ENCODE peak calls at places on chromosomes 16 and 17, in nine cellular contexts. One of them, this sample, is unnamed.

GRCh38 chr16:88894681-88895300 is 28.3 kb upstream of the PABPN1L start:
- DNase-seq in cardiac muscle cell: no peak
- DNase-seq in HCT116: no peak
- DNase-seq in neural crest cell: no peak
- DNase-seq in IMR-90: no peak
- DNase-seq in lung: no peak
- DNase-seq in AG10803: no peak
- DNase-seq in activated CD8-positive, alpha-beta T cell treated with anti-CD3 and anti-CD28 coated beads for 36 hours: no peak
- DNase-seq in natural killer cell: no peak
- DNase-seq in this sample: no peak

GRCh38 chr17:8859029-8859803 is 8.3 kb downstream of the PIK3R6 start:
- DNase-seq in cardiac muscle cell: no peak
- DNase-seq in HCT116: no peak
- DNase-seq in neural crest cell: no peak
- DNase-seq in IMR-90: peak; percentile 8
- DNase-seq in lung: no peak
- DNase-seq in AG10803: peak; percentile 74
- DNase-seq in activated CD8-positive, alpha-beta T cell treated with anti-CD3 and anti-CD28 coated beads for 36 hours: peak; percentile 70
- DNase-seq in natural killer cell: no peak
- DNase-seq in this sample: no peak

GRCh38 chr17:28227278-28228108 is 91.5 kb upstream of the TMEM97 start:
- DNase-seq in cardiac muscle cell: peak; percentile 84
- DNase-seq in HCT116: peak; percentile 73
- DNase-seq in neural crest cell: peak; percentile 69
- DNase-seq in IMR-90: no peak
- DNase-seq in lung: peak; percentile 86
- DNase-seq in AG10803: no peak
- DNase-seq in activated CD8-positive, alpha-beta T cell treated with anti-CD3 and anti-CD28 coated beads for 36 hours: peak; percentile 50
- DNase-seq in natural killer cell: no peak
- DNase-seq in this sample: no peak

GRCh38 chr17:16900288-16900882 is 71.5 kb downstream of the TNFRSF13B start:
- DNase-seq in cardiac muscle cell: no peak
- DNase-seq in HCT116: no peak
- DNase-seq in neural crest cell: no peak
- DNase-seq in IMR-90: no peak
- DNase-seq in lung: no peak
- DNase-seq in AG10803: no peak
- DNase-seq in activated CD8-positive, alpha-beta T cell treated with anti-CD3 and anti-CD28 coated beads for 36 hours: no peak
- DNase-seq in natural killer cell: no peak
- DNase-seq in this sample: no peak

GRCh38 chr17:8222630-8223355 is 12.4 kb upstream of the AURKB start:
- DNase-seq in cardiac muscle cell: peak; percentile 90
- DNase-seq in HCT116: peak; percentile 87
- DNase-seq in neural crest cell: peak; percentile 89
- DNase-seq in IMR-90: peak; percentile 93
- DNase-seq in lung: peak; percentile 94
- DNase-seq in AG10803: peak; percentile 96
- DNase-seq in activated CD8-positive, alpha-beta T cell treated with anti-CD3 and anti-CD28 coated beads for 36 hours: peak; percentile 95
- DNase-seq in natural killer cell: peak; percentile 96
- DNase-seq in this sample: peak; percentile 93

GRCh38 chr16:15775663-15776304 is 81.0 kb downstream of the MYH11 start:
- DNase-seq in cardiac muscle cell: no peak
- DNase-seq in HCT116: no peak
- DNase-seq in neural crest cell: no peak
- DNase-seq in IMR-90: peak; percentile 52
- DNase-seq in lung: no peak
- DNase-seq in AG10803: peak; percentile 40
- DNase-seq in activated CD8-positive, alpha-beta T cell treated with anti-CD3 and anti-CD28 coated beads for 36 hours: no peak
- DNase-seq in natural killer cell: no peak
- DNase-seq in this sample: no peak

GRCh38 chr17:34703533-34703932 is 124.2 kb downstream of the TMEM132E start:
- DNase-seq in cardiac muscle cell: peak; percentile 92
- DNase-seq in HCT116: no peak
- DNase-seq in neural crest cell: peak; percentile 69
- DNase-seq in IMR-90: peak; percentile 43
- DNase-seq in lung: no peak
- DNase-seq in AG10803: peak; percentile 17
- DNase-seq in activated CD8-positive, alpha-beta T cell treated with anti-CD3 and anti-CD28 coated beads for 36 hours: peak; percentile 50
- DNase-seq in natural killer cell: no peak
- DNase-seq in this sample: no peak

GRCh38 chr17:64635647-64636305 is 26.3 kb downstream of the SMURF2 start:
- DNase-seq in cardiac muscle cell: no peak
- DNase-seq in HCT116: no peak
- DNase-seq in neural crest cell: no peak
- DNase-seq in IMR-90: peak; percentile 88
- DNase-seq in lung: no peak
- DNase-seq in AG10803: peak; percentile 98
- DNase-seq in activated CD8-positive, alpha-beta T cell treated with anti-CD3 and anti-CD28 coated beads for 36 hours: peak; percentile 45
- DNase-seq in natural killer cell: no peak
- DNase-seq in this sample: peak; percentile 56

GRCh38 chr17:81557276-81558114 is 5.3 kb upstream of the FAAP100 start:
- DNase-seq in cardiac muscle cell: no peak
- DNase-seq in HCT116: no peak
- DNase-seq in neural crest cell: no peak
- DNase-seq in IMR-90: no peak
- DNase-seq in lung: no peak
- DNase-seq in AG10803: no peak
- DNase-seq in activated CD8-positive, alpha-beta T cell treated with anti-CD3 and anti-CD28 coated beads for 36 hours: no peak
- DNase-seq in natural killer cell: no peak
- DNase-seq in this sample: no peak

GRCh38 chr17:81556863-81557262 is 4.7 kb upstream of the FAAP100 start:
- DNase-seq in cardiac muscle cell: no peak
- DNase-seq in HCT116: no peak
- DNase-seq in neural crest cell: no peak
- DNase-seq in IMR-90: no peak
- DNase-seq in lung: no peak
- DNase-seq in AG10803: no peak
- DNase-seq in activated CD8-positive, alpha-beta T cell treated with anti-CD3 and anti-CD28 coated beads for 36 hours: no peak
- DNase-seq in natural killer cell: no peak
- DNase-seq in this sample: no peak

GRCh38 chr17:81558115-81558468 is 5.9 kb upstream of the FAAP100 start:
- DNase-seq in cardiac muscle cell: no peak
- DNase-seq in HCT116: no peak
- DNase-seq in neural crest cell: no peak
- DNase-seq in IMR-90: no peak
- DNase-seq in lung: no peak
- DNase-seq in AG10803: no peak
- DNase-seq in activated CD8-positive, alpha-beta T cell treated with anti-CD3 and anti-CD28 coated beads for 36 hours: no peak
- DNase-seq in natural killer cell: no peak
- DNase-seq in this sample: no peak

GRCh38 chr17:81561494-81561885 is 9.3 kb upstream of the FAAP100 start:
- DNase-seq in cardiac muscle cell: no peak
- DNase-seq in HCT116: no peak
- DNase-seq in neural crest cell: no peak
- DNase-seq in IMR-90: peak; percentile 63
- DNase-seq in lung: no peak
- DNase-seq in AG10803: no peak
- DNase-seq in activated CD8-positive, alpha-beta T cell treated with anti-CD3 and anti-CD28 coated beads for 36 hours: no peak
- DNase-seq in natural killer cell: no peak
- DNase-seq in this sample: no peak

DNA sequence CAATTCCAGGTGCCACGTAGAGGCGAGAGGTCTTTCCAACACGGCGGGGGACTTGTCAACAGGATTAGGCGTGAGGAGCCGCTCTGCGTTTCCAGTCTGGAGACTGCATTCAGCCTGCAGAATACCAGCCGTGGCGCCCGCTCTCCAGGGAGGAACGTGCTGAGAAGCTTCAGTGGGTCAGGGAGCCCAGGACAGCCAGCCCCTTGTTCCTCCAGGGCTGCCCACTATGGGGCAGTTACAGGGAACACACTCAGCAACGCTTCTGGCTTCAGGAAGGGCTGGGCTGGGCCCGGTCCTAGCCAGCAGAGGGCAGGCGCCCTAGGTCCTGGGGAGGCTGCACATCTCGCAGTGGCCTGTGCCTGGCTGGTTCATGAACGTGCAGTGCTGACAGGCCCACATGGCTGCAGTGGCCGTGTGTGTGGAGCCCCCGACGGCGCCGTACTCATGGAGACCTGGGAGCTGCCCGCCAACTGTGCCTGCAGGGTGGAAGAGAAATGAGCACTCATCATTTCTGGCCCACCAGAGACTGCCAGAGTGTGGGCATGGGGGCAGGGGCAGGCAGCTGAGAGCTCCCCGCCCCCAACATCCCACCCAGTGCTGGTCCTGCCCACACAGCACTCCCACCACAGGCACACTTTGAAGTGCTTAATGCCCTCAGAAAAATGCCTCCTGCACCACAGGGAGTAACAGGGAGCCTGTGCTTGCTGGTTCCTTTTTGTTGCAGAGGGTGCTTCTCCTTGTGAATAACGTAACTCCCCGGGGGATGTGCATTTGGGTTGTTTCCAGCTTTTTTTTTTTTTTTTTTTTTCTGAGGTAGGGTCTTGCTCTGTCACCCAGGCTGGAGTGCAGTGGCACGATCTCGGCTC is 7.0 kb upstream of the FAAP100 start:
- DNase-seq in cardiac muscle cell: no peak
- DNase-seq in HCT116: no peak
- DNase-seq in neural crest cell: no peak
- DNase-seq in IMR-90: no peak
- DNase-seq in lung: no peak
- DNase-seq in AG10803: no peak
- DNase-seq in activated CD8-positive, alpha-beta T cell treated with anti-CD3 and anti-CD28 coated beads for 36 hours: no peak
- DNase-seq in natural killer cell: no peak
- DNase-seq in this sample: no peak
- TF ChIP-seq CTCF in cardiac muscle cell: peak; percentile 36
- TF ChIP-seq CTCF in HCT116: peak; percentile 30
- TF ChIP-seq CTCF in neural crest cell: no peak
- TF ChIP-seq CTCF in IMR-90: peak; percentile 9
- TF ChIP-seq CTCF in lung: no peak
- TF ChIP-seq CTCF in AG10803: peak; percentile 16
- TF ChIP-seq CTCF in activated CD8-positive, alpha-beta T cell treated with anti-CD3 and anti-CD28 coated beads for 36 hours: no peak
- TF ChIP-seq CTCF in natural killer cell: no peak
- TF ChIP-seq CTCF in this sample: no peak

GRCh38 chr16:4401510-4401909 is 14.9 kb downstream of the CORO7 start:
- DNase-seq in cardiac muscle cell: no peak
- DNase-seq in HCT116: no peak
- DNase-seq in neural crest cell: no peak
- DNase-seq in IMR-90: no peak
- DNase-seq in lung: no peak
- DNase-seq in AG10803: no peak
- DNase-seq in activated CD8-positive, alpha-beta T cell treated with anti-CD3 and anti-CD28 coated beads for 36 hours: no peak
- DNase-seq in natural killer cell: no peak
- DNase-seq in this sample: no peak

GRCh38 chr16:4404967-4405696 is 11.3 kb downstream of the CORO7 start:
- DNase-seq in cardiac muscle cell: no peak
- DNase-seq in HCT116: no peak
- DNase-seq in neural crest cell: no peak
- DNase-seq in IMR-90: no peak
- DNase-seq in lung: no peak
- DNase-seq in AG10803: no peak
- DNase-seq in activated CD8-positive, alpha-beta T cell treated with anti-CD3 and anti-CD28 coated beads for 36 hours: no peak
- DNase-seq in natural killer cell: no peak
- DNase-seq in this sample: no peak

GRCh38 chr16:4404247-4404966 is 12.0 kb downstream of the CORO7 start:
- DNase-seq in cardiac muscle cell: peak; percentile 72
- DNase-seq in HCT116: no peak
- DNase-seq in neural crest cell: peak; percentile 64
- DNase-seq in IMR-90: no peak
- DNase-seq in lung: no peak
- DNase-seq in AG10803: no peak
- DNase-seq in activated CD8-positive, alpha-beta T cell treated with anti-CD3 and anti-CD28 coated beads for 36 hours: peak; percentile 69
- DNase-seq in natural killer cell: no peak
- DNase-seq in this sample: no peak

GRCh38 chr16:4402439-4403132 is 13.8 kb downstream of the CORO7 start:
- DNase-seq in cardiac muscle cell: peak; percentile 92
- DNase-seq in HCT116: peak; percentile 35
- DNase-seq in neural crest cell: peak; percentile 94
- DNase-seq in IMR-90: peak; percentile 62
- DNase-seq in lung: peak; percentile 82
- DNase-seq in AG10803: peak; percentile 67
- DNase-seq in activated CD8-positive, alpha-beta T cell treated with anti-CD3 and anti-CD28 coated beads for 36 hours: peak; percentile 77
- DNase-seq in natural killer cell: peak; percentile 68
- DNase-seq in this sample: no peak

DNA sequence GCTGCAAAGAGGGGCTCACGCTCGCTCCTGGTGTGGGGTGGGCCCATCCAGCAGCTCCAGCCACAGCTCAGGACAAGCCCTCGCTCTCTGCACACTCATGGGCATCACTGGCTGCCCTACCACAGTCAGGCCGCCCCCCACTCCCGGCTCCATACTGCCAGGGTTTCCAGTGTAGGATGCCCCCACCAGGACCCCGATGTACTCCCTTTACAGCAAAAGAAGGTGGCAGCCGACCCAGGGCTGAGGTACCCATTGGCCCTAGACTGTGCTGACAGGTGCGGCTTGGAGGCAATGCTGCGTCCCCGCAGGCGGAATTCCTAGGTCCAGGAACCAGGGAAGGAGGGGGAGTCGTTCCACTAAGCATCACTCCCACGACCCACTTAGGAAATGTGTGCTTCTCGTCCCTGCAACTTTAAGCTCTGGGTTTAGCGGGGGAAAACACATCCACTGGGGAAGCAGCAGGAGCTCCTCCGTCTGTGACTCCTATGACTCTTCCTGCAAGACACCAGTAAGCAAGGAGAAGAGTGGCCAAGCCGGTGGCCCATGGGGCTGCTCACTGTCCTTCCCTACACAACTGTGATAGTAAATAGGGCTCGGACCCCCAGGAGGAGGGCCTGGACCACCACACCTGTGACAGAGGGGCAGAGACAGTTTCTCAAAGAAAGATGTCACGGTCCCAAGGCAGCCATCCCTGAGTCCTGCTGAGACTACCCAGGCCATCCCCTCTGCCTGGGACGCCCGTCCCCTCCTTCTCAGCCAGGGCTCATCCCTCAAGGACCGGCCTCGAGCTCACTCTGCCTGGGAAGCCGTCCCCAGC is 13.1 kb downstream of the CORO7 start:
- DNase-seq in cardiac muscle cell: no peak
- DNase-seq in HCT116: no peak
- DNase-seq in neural crest cell: no peak
- DNase-seq in IMR-90: no peak
- DNase-seq in lung: no peak
- DNase-seq in AG10803: no peak
- DNase-seq in activated CD8-positive, alpha-beta T cell treated with anti-CD3 and anti-CD28 coated beads for 36 hours: no peak
- DNase-seq in natural killer cell: no peak
- DNase-seq in this sample: no peak
- TF ChIP-seq CTCF in cardiac muscle cell: no peak
- TF ChIP-seq CTCF in HCT116: no peak
- TF ChIP-seq CTCF in neural crest cell: no peak
- TF ChIP-seq CTCF in IMR-90: no peak
- TF ChIP-seq CTCF in lung: no peak
- TF ChIP-seq CTCF in AG10803: no peak
- TF ChIP-seq CTCF in activated CD8-positive, alpha-beta T cell treated with anti-CD3 and anti-CD28 coated beads for 36 hours: no peak
- TF ChIP-seq CTCF in natural killer cell: no peak
- TF ChIP-seq CTCF in this sample: no peak

DNA sequence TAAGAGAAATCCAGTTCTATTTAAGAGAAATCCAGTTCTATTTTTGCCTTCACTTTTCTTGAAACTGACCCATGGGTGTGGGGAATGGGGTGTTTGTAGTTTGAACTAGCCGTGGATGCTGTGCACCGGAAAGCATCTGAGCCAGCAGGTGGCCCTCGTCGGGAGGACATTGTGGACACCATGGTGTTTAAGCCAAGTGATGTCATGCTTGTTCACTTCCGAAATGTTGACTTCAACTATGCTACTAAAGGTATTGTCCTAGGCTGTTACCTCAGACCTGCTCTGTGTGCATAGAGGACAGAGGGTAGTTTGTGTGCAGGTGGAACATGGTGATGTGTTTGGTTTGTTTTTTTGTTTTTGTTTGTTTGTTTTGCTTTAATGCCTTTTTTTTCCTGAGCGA is 3.3 kb downstream of the ATXN2L start:
- DNase-seq in cardiac muscle cell: no peak
- DNase-seq in HCT116: no peak
- DNase-seq in neural crest cell: no peak
- DNase-seq in IMR-90: peak; percentile 34
- DNase-seq in lung: no peak
- DNase-seq in AG10803: no peak
- DNase-seq in activated CD8-positive, alpha-beta T cell treated with anti-CD3 and anti-CD28 coated beads for 36 hours: no peak
- DNase-seq in natural killer cell: no peak
- DNase-seq in this sample: no peak
- TF ChIP-seq CTCF in cardiac muscle cell: no peak
- TF ChIP-seq CTCF in HCT116: no peak
- TF ChIP-seq CTCF in neural crest cell: no peak
- TF ChIP-seq CTCF in IMR-90: peak; percentile 15
- TF ChIP-seq CTCF in lung: no peak
- TF ChIP-seq CTCF in AG10803: peak; percentile 19
- TF ChIP-seq CTCF in activated CD8-positive, alpha-beta T cell treated with anti-CD3 and anti-CD28 coated beads for 36 hours: no peak
- TF ChIP-seq CTCF in natural killer cell: no peak
- TF ChIP-seq CTCF in this sample: no peak

GRCh38 chr17:11997147-11997971 is at the start of gene ZNF18:
- DNase-seq in cardiac muscle cell: peak; percentile 98
- DNase-seq in HCT116: peak; percentile 76
- DNase-seq in neural crest cell: peak; percentile 86
- DNase-seq in IMR-90: peak; percentile 90
- DNase-seq in lung: peak; percentile 95
- DNase-seq in AG10803: peak; percentile 93
- DNase-seq in activated CD8-positive, alpha-beta T cell treated with anti-CD3 and anti-CD28 coated beads for 36 hours: peak; percentile 98
- DNase-seq in natural killer cell: peak; percentile 97
- DNase-seq in this sample: peak; percentile 82
- TF ChIP-seq CTCF in cardiac muscle cell: no peak
- TF ChIP-seq CTCF in HCT116: no peak
- TF ChIP-seq CTCF in neural crest cell: no peak
- TF ChIP-seq CTCF in IMR-90: peak; percentile 3
- TF ChIP-seq CTCF in lung: no peak
- TF ChIP-seq CTCF in AG10803: no peak
- TF ChIP-seq CTCF in activated CD8-positive, alpha-beta T cell treated with anti-CD3 and anti-CD28 coated beads for 36 hours: no peak
- TF ChIP-seq CTCF in natural killer cell: no peak
- TF ChIP-seq CTCF in this sample: no peak

This sample was measured in AG09319.